ENCODE peak calls at places on chromosomes 5 and 9, in nine cellular contexts. X is RWPE1, F is A549, A is bronchial epithelial cell, O is B cell, V is WTC11, M is adrenal gland, H is cardiac fibroblast, E is astrocyte of the spinal cord. W is an unnamed sample.

GRCh38 chr5:71662381-71662780 is 56.7 kb upstream of the CARTPT start:
- DNase-seq in F (no peak), H (no peak), M (no peak), X (no peak), O (no peak), A (no peak), E (no peak), V (no peak), W (no peak)

GRCh38 chr5:31664566-31664965 is 25.6 kb downstream of the PDZD2 start:
- DNase-seq in F (peak; percentile 74), A (peak; percentile 25), M (no peak), E (peak; percentile 64), O (no peak), H (peak; percentile 6), V (peak; percentile 65), X (no peak), W (peak; percentile 25)

GRCh38 chr5:177447611-177448243 is 1.1 kb downstream of the PRR7 start:
- DNase-seq in A (peak; percentile 66), F (peak; percentile 84), E (peak; percentile 84), O (no peak), X (peak; percentile 92), V (peak; percentile 62), M (peak; percentile 95), H (peak; percentile 83), W (peak; percentile 95)

GRCh38 chr5:124160265-124160664 is 586.2 kb downstream of the ZNF608 start:
- DNase-seq in X (no peak), V (no peak), E (no peak), O (no peak), H (no peak), F (no peak), A (no peak), M (no peak), W (no peak)

GRCh38 chr9:112334319-112334828 is 955 bp upstream of the PTBP3 start:
- DNase-seq in X (peak; percentile 31), E (peak; percentile 54), M (no peak), H (peak; percentile 46), F (peak; percentile 51), V (no peak), A (peak; percentile 59), O (peak; percentile 45), W (no peak)

GRCh38 chr9:20929276-20929675 is 102.2 kb downstream of the HACD4 start:
- DNase-seq in A (no peak), X (no peak), M (peak; percentile 16), H (no peak), E (no peak), O (no peak), V (no peak), F (no peak), W (no peak)

GRCh38 chr5:10387690-10388089 is 34.2 kb downstream of the MARCHF6 start:
- DNase-seq in E (peak; percentile 48), A (peak; percentile 45), H (peak; percentile 70), O (no peak), F (no peak), X (no peak), V (no peak), M (no peak), W (no peak)

GRCh38 chr9:29208670-29209069 is 1635.4 kb upstream of the C9orf72 start:
- DNase-seq in F (peak; percentile 13), V (no peak), H (no peak), M (no peak), E (peak; percentile 13), X (no peak), O (no peak), A (no peak), W (no peak)

GRCh38 chr9:38166501-38166900 is 97.5 kb upstream of the SHB start:
- DNase-seq in E (no peak), A (no peak), F (no peak), H (no peak), X (no peak), O (no peak), V (no peak), M (no peak), W (no peak)

GRCh38 chr5:125227333-125228075 is 481.1 kb upstream of the ZNF608 start:
- DNase-seq in E (peak; percentile 13), O (no peak), V (peak; percentile 50), M (peak; percentile 19), X (no peak), H (peak; percentile 42), A (peak; percentile 10), F (peak; percentile 29), W (peak; percentile 66)

GRCh38 chr5:116751684-116752083 is 177.1 kb upstream of the SEMA6A start:
- DNase-seq in V (no peak), E (no peak), O (no peak), F (no peak), M (no peak), X (no peak), H (no peak), A (no peak), W (no peak)

GRCh38 chr5:116750626-116751188 is 176.1 kb upstream of the SEMA6A start:
- DNase-seq in F (no peak), H (no peak), M (no peak), O (no peak), X (no peak), A (peak; percentile 72), V (no peak), E (no peak), W (no peak)

GRCh38 chr5:116754556-116754955 is 179.9 kb upstream of the SEMA6A start:
- DNase-seq in E (no peak), M (no peak), O (no peak), H (no peak), V (no peak), F (no peak), A (peak; percentile 51), X (no peak), W (no peak)

GRCh38 chr5:116759860-116760644 is 185.4 kb upstream of the SEMA6A start:
- DNase-seq in M (no peak), E (peak; percentile 85), A (no peak), V (peak; percentile 31), X (no peak), H (no peak), F (no peak), O (no peak), W (no peak)

GRCh38 chr5:116756531-116756930 is 181.9 kb upstream of the SEMA6A start:
- DNase-seq in F (no peak), V (no peak), A (no peak), H (no peak), X (no peak), O (no peak), M (no peak), E (no peak), W (no peak)
- TF ChIP-seq CTCF in F (no peak), V (no peak), A (no peak), H (no peak), X (no peak), O (no peak), M (no peak), E (no peak), W (no peak)

GRCh38 chr9:36714161-36714560 is 141.5 kb downstream of the MELK start:
- DNase-seq in V (no peak), O (no peak), M (no peak), H (no peak), A (no peak), F (no peak), E (no peak), X (no peak), W (no peak)

GRCh38 chr9:36720043-36720442 is 147.3 kb downstream of the MELK start:
- DNase-seq in F (no peak), O (no peak), E (no peak), V (no peak), M (no peak), X (no peak), H (no peak), A (no peak), W (no peak)

GRCh38 chr9:36718612-36719011 is 145.9 kb downstream of the MELK start:
- DNase-seq in F (no peak), X (no peak), E (no peak), O (no peak), V (no peak), A (no peak), M (no peak), H (no peak), W (no peak)

GRCh38 chr9:36716496-36716895 is 143.8 kb downstream of the MELK start:
- DNase-seq in X (no peak), O (no peak), E (no peak), H (no peak), F (no peak), M (no peak), A (no peak), V (no peak), W (no peak)

DNA sequence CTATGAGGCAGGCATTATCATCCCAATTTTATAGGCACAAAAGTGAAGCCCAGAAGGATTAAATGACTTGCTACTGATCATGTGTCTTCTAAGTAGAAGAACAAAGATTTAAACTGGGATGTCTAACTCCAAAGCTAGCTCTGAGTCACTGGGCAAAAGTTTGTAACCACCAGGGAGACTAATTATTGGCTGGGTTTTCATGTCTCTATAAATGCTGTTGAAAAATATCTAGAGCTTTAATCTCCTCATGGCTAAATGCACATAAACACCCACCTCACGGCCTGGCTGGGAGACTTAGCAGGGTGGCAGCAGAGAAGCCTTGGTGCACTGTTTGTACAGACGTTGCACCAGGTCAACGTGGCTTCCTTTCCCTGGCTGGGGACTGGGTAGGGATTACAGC is 144.6 kb downstream of the MELK start:
- DNase-seq in M (no peak), V (no peak), A (no peak), H (no peak), O (no peak), F (no peak), E (no peak), X (no peak), W (no peak)
- TF ChIP-seq CTCF in M (no peak), V (no peak), A (no peak), H (no peak), O (no peak), F (no peak), E (no peak), X (no peak), W (no peak)

GRCh38 chr9:23258569-23258968 is 567.5 kb downstream of the ELAVL2 start:
- DNase-seq in O (no peak), A (no peak), E (peak; percentile 18), V (no peak), F (no peak), H (no peak), X (no peak), M (no peak), W (no peak)

DNA sequence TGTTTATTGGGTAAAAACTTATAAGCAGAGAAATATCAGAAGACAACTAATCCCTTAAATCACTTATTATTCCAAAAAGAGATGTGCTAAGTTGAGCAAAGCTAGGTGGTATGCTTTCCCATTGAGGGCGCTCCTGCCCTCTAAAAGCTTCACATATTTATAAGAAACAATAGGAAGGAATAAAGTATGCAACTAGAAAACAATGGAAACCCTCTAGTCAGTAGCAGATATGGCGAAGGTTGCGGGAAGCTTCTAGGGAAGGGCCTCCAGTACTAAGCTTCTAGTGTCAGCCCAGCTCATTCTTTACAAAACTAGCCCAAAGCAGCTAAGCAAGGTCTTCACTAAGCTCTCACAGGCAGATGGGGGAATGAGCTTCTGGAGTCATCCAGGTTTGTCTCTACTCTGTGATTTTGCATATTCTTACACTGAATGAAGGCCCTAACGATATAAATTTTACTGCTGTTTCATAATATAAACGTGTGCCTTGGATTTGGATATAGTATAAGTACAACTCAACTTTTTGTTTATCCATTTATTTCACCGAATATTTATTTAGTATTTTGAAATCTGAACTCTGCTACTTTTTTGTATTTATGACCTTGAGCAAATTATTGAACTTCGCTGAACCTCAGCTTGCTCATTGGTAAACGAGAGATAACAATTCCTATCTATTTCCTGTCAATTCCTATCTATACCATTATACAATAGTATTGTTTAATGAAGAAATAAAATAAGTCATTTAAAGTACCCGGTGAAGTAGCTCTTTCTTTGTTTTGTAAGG is 571.4 kb downstream of the ELAVL2 start:
- DNase-seq in E (no peak), M (no peak), A (no peak), H (no peak), F (no peak), X (no peak), V (no peak), O (no peak), W (no peak)
- TF ChIP-seq CTCF in E (no peak), M (no peak), A (no peak), H (no peak), F (no peak), X (no peak), V (no peak), O (no peak), W (no peak)

GRCh38 chr5:1594336-1595106 is 70.8 kb upstream of the LPCAT1 start:
- DNase-seq in M (peak; percentile 74), A (peak; percentile 6), H (peak; percentile 75), F (peak; percentile 79), O (peak; percentile 86), E (no peak), V (peak; percentile 92), X (peak; percentile 52), W (peak; percentile 70)
- TF ChIP-seq CTCF in M (peak; percentile 22), A (peak; percentile 40), H (peak; percentile 34), F (peak; percentile 24), O (peak; percentile 57), E (no peak), V (no peak), X (peak; percentile 71), W (peak; percentile 32)